ENCODE peak calls at places on chromosomes 3 and 15, in seven cellular contexts. A is tibial artery, W is AG09309, V is testis, E is cardiac fibroblast, M is GM23248, Y is HEK293T. Z is an unnamed sample.

GRCh38 chr15:71120428-71120944 is 5.2 kb downstream of the THSD4 start:
- DNase-seq in A (no peak), W (no peak), V (no peak), E (no peak), M (no peak), Y (no peak), Z (no peak)

GRCh38 chr3:33577588-33577987 is 137.4 kb upstream of the UBP1 start:
- DNase-seq in A (no peak), W (no peak), V (no peak), E (no peak), M (no peak), Y (no peak), Z (no peak)

GRCh38 chr3:67617518-67617917 is 36.9 kb downstream of the SUCLG2 start:
- DNase-seq in A (no peak), W (no peak), V (no peak), E (no peak), M (no peak), Y (no peak), Z (no peak)

GRCh38 chr3:185082829-185083228 is 70.0 kb downstream of the C3orf70 start:
- DNase-seq in A (no peak), W (no peak), V (no peak), E (no peak), M (no peak), Y (no peak), Z (no peak)

GRCh38 chr3:174342206-174342605 is 516.9 kb upstream of the NAALADL2 start:
- DNase-seq in A (no peak), W (no peak), V (no peak), E (no peak), M (no peak), Y (no peak), Z (no peak)

GRCh38 chr15:74055804-74056203 is 26.5 kb downstream of the GOLGA6A start:
- DNase-seq in A (no peak), W (no peak), V (no peak), E (no peak), M (no peak), Y (no peak), Z (no peak)

GRCh38 chr3:156216852-156217251 is 96.5 kb downstream of the KCNAB1 start:
- DNase-seq in A (no peak), W (no peak), V (no peak), E (no peak), M (no peak), Y (no peak), Z (no peak)

GRCh38 chr15:83659011-83659811 is 5.3 kb downstream of the ADAMTSL3 start:
- DNase-seq in A (peak), W (no peak), V (peak), E (no peak), M (no peak), Y (no peak), Z (no peak)

GRCh38 chr3:64673159-64673715 is 14.6 kb downstream of the ADAMTS9 start:
- DNase-seq in A (no peak), W (no peak), V (no peak), E (no peak), M (no peak), Y (no peak), Z (no peak)

GRCh38 chr15:42165081-42165480 is 8.6 kb upstream of the PLA2G4F start:
- DNase-seq in A (no peak), W (peak), V (no peak), E (no peak), M (peak), Y (no peak), Z (no peak)

GRCh38 chr15:31327674-31328424 is 1.2 kb downstream of the KLF13 start:
- DNase-seq in A (peak), W (no peak), V (peak), E (peak), M (peak), Y (peak), Z (no peak)

GRCh38 chr3:123522666-123523412 is 62.0 kb downstream of the HACD2 start:
- DNase-seq in A (no peak), W (no peak), V (peak), E (no peak), M (no peak), Y (no peak), Z (no peak)

GRCh38 chr3:152531717-152532116 is 263.0 kb downstream of the MBNL1 start:
- DNase-seq in A (no peak), W (no peak), V (no peak), E (no peak), M (no peak), Y (no peak), Z (no peak)

GRCh38 chr3:50263443-50264388 is 5.2 kb upstream of the SEMA3B start:
- DNase-seq in A (no peak), W (no peak), V (no peak), E (peak), M (peak), Y (no peak), Z (no peak)

GRCh38 chr3:122315619-122316018 is 9.4 kb upstream of the CSTA start:
- DNase-seq in A (no peak), W (no peak), V (no peak), E (no peak), M (no peak), Y (no peak), Z (no peak)

GRCh38 chr3:61946925-61947324 is 385.6 kb downstream of the PTPRG start:
- DNase-seq in A (no peak), W (no peak), V (no peak), E (no peak), M (no peak), Y (no peak), Z (no peak)

GRCh38 chr15:84749111-84749991 is 959 bp downstream of the ZNF592 start:
- DNase-seq in A (peak), W (no peak), V (peak), E (peak), M (peak), Y (peak), Z (no peak)

GRCh38 chr3:38203690-38204089 is 38.4 kb downstream of the OXSR1 start:
- DNase-seq in A (no peak), W (no peak), V (no peak), E (no peak), M (no peak), Y (no peak), Z (no peak)

GRCh38 chr3:179563298-179563934 is 690 bp downstream of the ACTL6A start:
- DNase-seq in A (peak), W (peak), V (peak), E (peak), M (peak), Y (peak), Z (peak)

Z was measured in HS-27A.